ENCODE peak calls at places on chromosomes 3 and 15, in seven cellular contexts. N is heart left ventricle, V is colonic mucosa, X is fibroblast of the aortic adventitia, A is astrocyte of the spinal cord, P is HepG2, O is DND-41. F is an unnamed sample.

GRCh38 chr3:184348057-184348382 is 10.6 kb downstream of the FAM131A start:
- DNase-seq in N (no peak), V (no peak), X (no peak), A (no peak), P (no peak), O (no peak), F (no peak)

GRCh38 chr15:57727031-57727430 is 20.5 kb downstream of the POLR2M start:
- DNase-seq in N (no peak), V (no peak), X (peak), A (no peak), P (no peak), O (no peak), F (peak)

GRCh38 chr3:165185707-165186327 is 10.4 kb downstream of the SLITRK3 start:
- DNase-seq in N (peak), V (peak), X (peak), A (peak), P (peak), O (peak), F (peak)

GRCh38 chr15:80662129-80662528 is 33.0 kb upstream of the ABHD17C start:
- DNase-seq in N (no peak), V (no peak), X (peak), A (no peak), P (no peak), O (no peak), F (peak)

GRCh38 chr15:67680645-67681044 is 138.1 kb downstream of the MAP2K5 start:
- DNase-seq in N (no peak), V (no peak), X (peak), A (no peak), P (no peak), O (peak), F (peak)

GRCh38 chr3:25507811-25508210 is 79.7 kb downstream of the RARB start:
- DNase-seq in N (no peak), V (no peak), X (no peak), A (no peak), P (no peak), O (no peak), F (no peak)

GRCh38 chr15:31434418-31435255 is 108.0 kb downstream of the KLF13 start:
- DNase-seq in N (no peak), V (peak), X (peak), A (peak), P (no peak), O (peak), F (peak)

GRCh38 chr3:154244644-154245043 is 79.6 kb downstream of the DHX36 start:
- DNase-seq in N (peak), V (no peak), X (peak), A (peak), P (no peak), O (no peak), F (peak)

GRCh38 chr3:127829537-127829936 is 7.2 kb upstream of the MGLL start:
- DNase-seq in N (no peak), V (no peak), X (no peak), A (peak), P (no peak), O (no peak), F (no peak)

GRCh38 chr3:143337387-143337786 is 217.8 kb downstream of the CHST2 start:
- DNase-seq in N (no peak), V (no peak), X (no peak), A (no peak), P (no peak), O (no peak), F (peak)

GRCh38 chr3:23275061-23275460 is 71.9 kb downstream of the UBE2E2 start:
- DNase-seq in N (no peak), V (no peak), X (no peak), A (no peak), P (no peak), O (no peak), F (no peak)

GRCh38 chr3:52873433-52874159 is 23.8 kb downstream of the STIMATE start:
- DNase-seq in N (no peak), V (no peak), X (peak), A (peak), P (no peak), O (no peak), F (no peak)

GRCh38 chr3:71547254-71548198 is 36.0 kb downstream of the FOXP1 start:
- DNase-seq in N (no peak), V (no peak), X (peak), A (no peak), P (peak), O (no peak), F (peak)

GRCh38 chr15:39869251-39869650 is 50.8 kb downstream of the GPR176 start:
- DNase-seq in N (no peak), V (no peak), X (no peak), A (no peak), P (no peak), O (no peak), F (no peak)

GRCh38 chr15:96457852-96458251 is 127.4 kb downstream of the NR2F2 start:
- DNase-seq in N (no peak), V (no peak), X (no peak), A (no peak), P (no peak), O (no peak), F (no peak)

GRCh38 chr3:4493931-4494806 is 1.0 kb downstream of the ITPR1 start:
- DNase-seq in N (peak), V (peak), X (peak), A (peak), P (no peak), O (no peak), F (peak)

GRCh38 chr3:52358362-52358940 is 42.3 kb downstream of the DNAH1 start:
- DNase-seq in N (no peak), V (no peak), X (no peak), A (no peak), P (no peak), O (no peak), F (no peak)

GRCh38 chr15:61195116-61196002 is 33.7 kb downstream of the RORA start:
- DNase-seq in N (no peak), V (peak), X (peak), A (peak), P (peak), O (peak), F (peak)

GRCh38 chr3:168248383-168249047 is 152.8 kb upstream of the GOLIM4 start:
- DNase-seq in N (peak), V (no peak), X (peak), A (peak), P (no peak), O (no peak), F (peak)

GRCh38 chr3:47766186-47766585 is 15.5 kb downstream of the SMARCC1 start:
- DNase-seq in N (no peak), V (no peak), X (no peak), A (no peak), P (no peak), O (no peak), F (no peak)

GRCh38 chr15:29822100-29822684 is at the start of gene TJP1:
- DNase-seq in N (peak), V (peak), X (peak), A (peak), P (peak), O (no peak), F (peak)

GRCh38 chr3:175346573-175347356 is 487.6 kb downstream of the NAALADL2 start:
- DNase-seq in N (peak), V (peak), X (peak), A (peak), P (no peak), O (no peak), F (peak)

GRCh38 chr3:184234224-184234623 is 4.8 kb downstream of the VWA5B2 start:
- DNase-seq in N (peak), V (no peak), X (peak), A (peak), P (peak), O (no peak), F (peak)

GRCh38 chr3:62712776-62713175 is 162.4 kb downstream of the CADPS start:
- DNase-seq in N (no peak), V (no peak), X (no peak), A (no peak), P (no peak), O (no peak), F (no peak)

GRCh38 chr15:59166601-59167265 is 39.9 kb upstream of the LDHAL6B start:
- DNase-seq in N (no peak), V (no peak), X (no peak), A (no peak), P (no peak), O (no peak), F (no peak)

GRCh38 chr15:70200511-70200991 is 102.8 kb upstream of the TLE3 start:
- DNase-seq in N (no peak), V (no peak), X (no peak), A (no peak), P (no peak), O (no peak), F (no peak)

GRCh38 chr15:75718326-75718725 is 5.7 kb upstream of the CSPG4 start:
- DNase-seq in N (no peak), V (no peak), X (peak), A (peak), P (no peak), O (no peak), F (peak)

GRCh38 chr3:106206613-106207012 is 337.8 kb upstream of the CBLB start:
- DNase-seq in N (no peak), V (no peak), X (no peak), A (no peak), P (no peak), O (no peak), F (no peak)

GRCh38 chr3:42632146-42632545 is 21.4 kb upstream of the ZBTB47 start:
- DNase-seq in N (no peak), V (no peak), X (no peak), A (peak), P (no peak), O (no peak), F (peak)

GRCh38 chr3:188001052-188001567 is 152.8 kb upstream of the LPP start:
- DNase-seq in N (no peak), V (no peak), X (peak), A (peak), P (no peak), O (no peak), F (no peak)

GRCh38 chr3:49327485-49327884 is 12.4 kb downstream of the USP4 start:
- DNase-seq in N (no peak), V (no peak), X (no peak), A (no peak), P (peak), O (no peak), F (no peak)

GRCh38 chr3:108103040-108103751 is 12.4 kb upstream of the CD47 start:
- DNase-seq in N (no peak), V (no peak), X (no peak), A (no peak), P (peak), O (no peak), F (peak)

GRCh38 chr15:56537881-56538280 is 72.9 kb upstream of the MNS1 start:
- DNase-seq in N (no peak), V (no peak), X (no peak), A (no peak), P (no peak), O (peak), F (no peak)

GRCh38 chr15:64979252-64979710 is 10.4 kb downstream of the SPG21 start:
- DNase-seq in N (no peak), V (no peak), X (no peak), A (no peak), P (no peak), O (no peak), F (no peak)

DNA sequence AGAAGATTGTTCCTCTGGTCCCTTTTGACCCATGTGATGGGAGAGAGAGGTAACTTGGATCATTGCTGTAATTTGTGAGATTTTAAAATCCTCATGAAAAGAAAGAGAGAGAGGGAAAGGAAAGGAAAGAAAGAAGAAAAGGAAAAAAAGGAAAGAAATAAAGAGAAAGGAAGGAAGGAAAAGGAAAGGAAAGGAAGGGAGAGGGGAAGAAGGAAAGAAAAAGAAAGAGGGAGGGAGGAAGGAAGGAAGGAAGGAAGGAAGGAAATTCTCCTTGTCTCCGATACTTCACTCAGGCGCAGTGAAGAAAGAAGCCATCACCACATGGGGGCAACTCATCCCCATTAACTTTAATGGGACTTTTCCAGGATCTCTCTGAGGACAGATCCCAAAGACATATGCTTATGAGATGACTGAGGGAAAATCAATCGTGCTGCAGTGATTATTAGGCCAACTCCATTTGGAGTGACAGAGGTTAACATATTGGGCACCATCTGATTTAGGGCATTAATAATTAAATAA is 123.0 kb downstream of the MEGF11 start:
- DNase-seq in N (no peak), V (no peak), X (no peak), A (no peak), P (no peak), O (no peak), F (no peak)
- TF ChIP-seq CTCF in N (no peak), V (no peak), X (no peak), A (no peak), P (no peak), O (no peak), F (no peak)

DNA sequence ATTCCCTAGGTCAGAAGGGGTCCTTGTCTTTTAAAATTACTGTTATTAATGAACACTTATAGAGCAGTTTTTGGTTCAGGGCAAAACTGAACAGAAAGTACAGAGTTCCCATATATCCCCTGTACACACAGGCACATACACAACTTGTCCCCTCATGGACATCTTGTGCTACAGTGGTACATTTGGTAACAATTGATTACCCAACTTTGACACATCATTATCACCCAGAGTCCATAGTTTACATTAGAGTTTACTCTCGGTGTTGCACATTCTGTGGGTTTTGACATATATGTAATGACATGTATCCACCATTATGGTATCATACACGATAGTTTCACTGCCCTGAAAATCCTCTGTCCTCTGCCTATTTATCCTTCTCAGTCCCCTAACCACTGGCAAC is 984 bp upstream of the EDC3 start:
- DNase-seq in N (no peak), V (no peak), X (no peak), A (no peak), P (peak), O (no peak), F (no peak)
- H3K4me3 ChIP-seq in N (no peak), V (no peak), X (no peak), A (no peak), P (peak), O (peak), F (peak)

DNA sequence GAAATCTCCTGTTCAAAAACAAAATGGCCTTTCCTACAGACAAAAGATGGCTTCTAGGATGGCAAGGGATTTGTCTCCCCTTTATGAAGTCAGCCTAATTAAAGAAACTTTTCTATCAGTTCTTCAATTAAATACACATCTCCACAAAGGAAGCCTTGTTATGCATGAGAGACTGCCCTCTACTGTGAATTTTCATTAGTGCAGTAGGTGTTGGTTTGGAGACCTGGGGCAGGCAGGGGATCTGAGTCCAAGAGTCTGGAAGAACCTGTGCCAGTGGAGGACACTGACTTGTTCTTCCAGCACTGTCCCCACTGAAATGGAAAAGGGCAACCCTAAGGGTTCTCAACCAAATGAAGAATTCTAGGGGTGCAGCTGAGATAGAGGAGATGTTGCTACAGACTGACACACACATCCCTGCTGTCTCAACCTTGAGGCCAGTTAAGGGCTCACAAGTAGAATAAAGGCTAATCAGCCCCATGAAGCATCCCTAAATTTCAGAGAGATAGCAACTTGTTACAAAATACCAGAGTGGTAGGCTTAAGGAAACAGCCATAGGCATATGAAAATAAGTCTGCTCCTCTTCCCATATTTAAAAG is 174.0 kb upstream of the PRICKLE2 start:
- DNase-seq in N (peak), V (peak), X (peak), A (peak), P (peak), O (no peak), F (peak)
- TF ChIP-seq CTCF in N (peak), V (peak), X (peak), A (peak), P (peak), O (peak), F (peak)

GRCh38 chr3:122745365-122746021 is 48.1 kb downstream of the HSPBAP1 start:
- DNase-seq in N (no peak), V (no peak), X (peak), A (peak), P (no peak), O (no peak), F (peak)
- H3K4me3 ChIP-seq in N (no peak), V (no peak), X (no peak), A (no peak), P (no peak), O (no peak), F (no peak)